ENCODE peak calls at places on chromosomes 11 and 22, in four cellular contexts. L is ureter; W is Ammon's horn; V is stimulated activated CD8-positive, alpha-beta memory T cell treated with anti-CD3 and anti-CD28 coated beads, Interleukin-12 subunit alpha, Interleukin-12 subunit beta, amount 100 ng/mL, for 4 hours. K is an unnamed sample.

GRCh38 chr11:46239801-46240061 is 37.7 kb upstream of the CREB3L1 start:
- DNase-seq in W (no peak), L (no peak), V (no peak), K (no peak)

GRCh38 chr11:119696378-119697157 is 32.4 kb downstream of the NECTIN1 start:
- DNase-seq in V (no peak), L (peak; percentile 96), W (no peak), K (peak; percentile 66)

GRCh38 chr11:2325719-2326118 is 23.9 kb downstream of the TSPAN32 start:
- DNase-seq in W (no peak), V (no peak), L (peak; percentile 57), K (no peak)

GRCh38 chr22:45878051-45878764 is 98.8 kb downstream of the WNT7B start:
- DNase-seq in L (peak; percentile 39), W (peak; percentile 22), V (no peak), K (peak; percentile 32)

GRCh38 chr11:4025957-4026324 is 68.7 kb upstream of the RRM1 start:
- DNase-seq in V (no peak), W (no peak), L (no peak), K (no peak)

GRCh38 chr11:45754261-45754709 is 50.7 kb upstream of the SLC35C1 start:
- DNase-seq in V (no peak), L (no peak), W (peak; percentile 27), K (no peak)

GRCh38 chr11:115168229-115168671 is 336.0 kb downstream of the CADM1 start:
- DNase-seq in L (no peak), W (peak; percentile 49), V (no peak), K (no peak)

GRCh38 chr22:34814260-34814659 is 251.7 kb upstream of the ISX start:
- DNase-seq in L (no peak), V (no peak), W (peak; percentile 8), K (no peak)

GRCh38 chr22:42905702-42906183 is 48.7 kb upstream of the ARFGAP3 start:
- DNase-seq in W (no peak), L (no peak), V (no peak), K (no peak)

GRCh38 chr11:76074178-76075112 is 131.9 kb downstream of the WNT11 start:
- DNase-seq in W (no peak), V (no peak), L (no peak), K (no peak)

GRCh38 chr11:65743928-65744698 is 23.5 kb upstream of the RNASEH2C start:
- DNase-seq in V (no peak), W (no peak), L (no peak), K (peak; percentile 82)

GRCh38 chr11:62143727-62144126 is 19.9 kb downstream of the INCENP start:
- DNase-seq in L (no peak), W (no peak), V (no peak), K (peak; percentile 22)

GRCh38 chr11:121770933-121771332 is 318.2 kb upstream of the SORL1-AS1 start:
- DNase-seq in W (no peak), L (no peak), V (no peak), K (no peak)

GRCh38 chr11:63614136-63614664 is at the start of gene PLAAT3:
- DNase-seq in V (peak; percentile 11), L (peak; percentile 71), W (peak; percentile 88), K (peak; percentile 86)

GRCh38 chr11:61543606-61544306 is 35.2 kb downstream of the LRRC10B start:
- DNase-seq in L (no peak), V (no peak), W (no peak), K (no peak)

GRCh38 chr11:1281974-1282365 is 27.5 kb downstream of the TOLLIP start:
- DNase-seq in L (no peak), V (no peak), W (no peak), K (no peak)

GRCh38 chr11:57624864-57625263 is 24.8 kb downstream of the YPEL4 start:
- DNase-seq in W (no peak), V (no peak), L (no peak), K (no peak)